ENCODE peak calls at places on chromosomes 2 and 18, in nine cellular contexts. N is NCI-H1417 treated with DMSO at 0.1 percent for 48 hours; Q is H54; W is activated CD8-positive, alpha-beta memory T cell treated with anti-CD3 and anti-CD28 coated beads for 4 hours; X is amygdala; P is nephron progenitor cell; S is epithelial cell of esophagus; B is HuH-7.5; C is neuronal stem cell. F is an unnamed sample.
A peak's percentile ranks its signal among the peaks of the same experiment; 100 is the strongest.

GRCh38 chr2:60480089-60480773 is 73.2 kb downstream of the BCL11A start:
- DNase-seq in X (no peak), B (peak; percentile 62), C (no peak), N (no peak), Q (no peak), P (no peak), W (no peak), S (no peak), F (no peak)

GRCh38 chr2:97926936-97927335 is 68.8 kb downstream of the TMEM131 start:
- DNase-seq in X (no peak), P (no peak), Q (no peak), S (no peak), C (no peak), B (no peak), W (no peak), N (no peak), F (no peak)

GRCh38 chr18:48293954-48294893 is 115.0 kb downstream of the ZBTB7C start:
- DNase-seq in C (no peak), N (peak; percentile 95), W (no peak), B (no peak), Q (no peak), S (peak; percentile 50), X (no peak), P (no peak), F (peak; percentile 80)

GRCh38 chr2:227509824-227510619 is 38.1 kb downstream of the AGFG1 start:
- DNase-seq in N (no peak), Q (no peak), C (no peak), P (no peak), S (peak; percentile 92), B (no peak), W (no peak), X (no peak), F (no peak)

GRCh38 chr2:29401994-29402393 is 286.8 kb downstream of the CLIP4 start:
- DNase-seq in Q (no peak), P (peak; percentile 35), S (no peak), N (no peak), X (no peak), C (no peak), W (no peak), B (no peak), F (no peak)

GRCh38 chr2:19426144-19426543 is 67.7 kb upstream of the OSR1 start:
- DNase-seq in N (no peak), S (no peak), W (no peak), C (no peak), Q (no peak), X (no peak), P (no peak), B (no peak), F (no peak)

GRCh38 chr2:34105015-34105767 is 506.1 kb upstream of the FAM98A start:
- DNase-seq in W (no peak), B (no peak), X (no peak), C (no peak), Q (peak; percentile 16), S (peak; percentile 93), P (no peak), N (no peak), F (no peak)

GRCh38 chr2:29628078-29628765 is 293.2 kb downstream of the ALK start:
- DNase-seq in X (no peak), W (no peak), B (no peak), S (peak; percentile 37), P (no peak), N (no peak), C (no peak), Q (no peak), F (no peak)

GRCh38 chr2:8009010-8009597 is 672.8 kb upstream of the ID2 start:
- DNase-seq in P (no peak), S (no peak), X (no peak), B (no peak), Q (no peak), N (no peak), C (no peak), W (no peak), F (no peak)

GRCh38 chr18:8745355-8746014 is 40.1 kb downstream of the MTCL1 start:
- DNase-seq in N (no peak), Q (no peak), C (no peak), B (no peak), W (no peak), X (no peak), P (no peak), S (no peak), F (no peak)